ENCODE peak calls at places on chromosome 21, in ten cellular contexts. W is fibroblast of the aortic adventitia, N is neural progenitor cell, F is lower lobe of right lung, C is ovary, B is BJ, A is heart right ventricle, Z is HFF-Myc, X is choroid plexus epithelial cell, Q is fibroblast of pulmonary artery. M is an unnamed sample.

GRCh38 chr21:42461881-42462877 is 33.8 kb downstream of the RSPH1 start:
- DNase-seq in C (no peak), F (no peak), X (no peak), W (no peak), A (no peak), N (no peak), B (no peak), Q (no peak), Z (no peak), M (no peak)

GRCh38 chr21:41706678-41707077 is 60.2 kb downstream of the RIPK4 start:
- DNase-seq in B (no peak), Z (no peak), W (peak; percentile 24), Q (peak; percentile 51), N (no peak), A (no peak), F (no peak), C (no peak), X (peak; percentile 41), M (peak; percentile 37)

GRCh38 chr21:41975391-41976272 is 21.8 kb upstream of the C2CD2 start:
- DNase-seq in W (no peak), A (no peak), Q (no peak), B (no peak), C (no peak), F (no peak), X (no peak), Z (no peak), N (peak; percentile 39), M (no peak)

GRCh38 chr21:45363921-45364463 is 41.0 kb upstream of the COL18A1 start:
- DNase-seq in F (peak; percentile 59), A (peak; percentile 83), Q (peak; percentile 99), Z (peak; percentile 99), X (peak; percentile 97), W (peak; percentile 99), N (no peak), B (peak; percentile 97), C (peak; percentile 92), M (peak; percentile 100)

GRCh38 chr21:46130721-46131720 is 24.4 kb downstream of the FTCD start:
- DNase-seq in N (no peak), Z (no peak), C (no peak), B (no peak), W (no peak), F (peak; percentile 40), A (peak; percentile 31), X (no peak), Q (no peak), M (no peak)

GRCh38 chr21:40841524-40842196 is 5.3 kb downstream of the DSCAM start:
- DNase-seq in N (peak; percentile 85), Q (no peak), C (no peak), W (no peak), Z (no peak), A (peak; percentile 42), B (no peak), X (no peak), F (peak; percentile 65), M (peak; percentile 20)

GRCh38 chr21:36478207-36478701 is 1.7 kb downstream of the CLDN14 start:
- DNase-seq in F (no peak), A (no peak), B (peak; percentile 66), W (peak; percentile 93), X (peak; percentile 90), C (no peak), Q (peak; percentile 80), Z (no peak), N (no peak), M (peak; percentile 96)

GRCh38 chr21:39715804-39716397 is 29.1 kb upstream of the IGSF5 start:
- DNase-seq in W (peak; percentile 55), C (peak; percentile 36), X (peak; percentile 64), Z (no peak), F (no peak), N (peak; percentile 72), A (peak; percentile 16), B (no peak), Q (peak; percentile 54), M (no peak)

GRCh38 chr21:39313457-39314154 is at the start of gene BRWD1:
- DNase-seq in W (peak; percentile 85), N (peak; percentile 92), C (peak; percentile 82), B (no peak), A (peak; percentile 84), F (peak; percentile 90), X (peak; percentile 87), Q (peak; percentile 84), Z (no peak), M (peak; percentile 77)

GRCh38 chr21:29523646-29524045 is 224.9 kb downstream of the BACH1 start:
- DNase-seq in F (no peak), W (peak; percentile 92), Q (peak; percentile 39), Z (no peak), X (no peak), B (no peak), A (no peak), N (no peak), C (no peak), M (no peak)

GRCh38 chr21:42474043-42474831 is 21.8 kb downstream of the RSPH1 start:
- DNase-seq in Z (no peak), A (no peak), C (no peak), W (no peak), X (peak; percentile 15), B (no peak), Q (peak; percentile 18), F (no peak), N (no peak), M (no peak)

GRCh38 chr21:44875341-44875740 is 1.9 kb upstream of the PTTG1IP start:
- DNase-seq in Q (peak; percentile 67), A (no peak), B (no peak), F (no peak), Z (no peak), W (peak; percentile 80), X (peak; percentile 66), C (no peak), N (no peak), M (peak; percentile 26)

GRCh38 chr21:20030390-20030789 is 967.8 kb upstream of the NCAM2 start:
- DNase-seq in Q (no peak), B (no peak), N (no peak), W (no peak), Z (no peak), A (peak; percentile 38), X (no peak), F (no peak), C (no peak), M (no peak)

GRCh38 chr21:45421071-45421845 is 16.3 kb downstream of the COL18A1 start:
- DNase-seq in C (peak; percentile 54), Q (no peak), X (no peak), F (peak; percentile 75), N (no peak), Z (no peak), W (no peak), A (peak; percentile 31), B (no peak), M (no peak)

GRCh38 chr21:15775291-15775690 is 45.5 kb downstream of the USP25 start:
- DNase-seq in X (no peak), F (no peak), B (no peak), W (no peak), A (no peak), N (no peak), C (no peak), Z (no peak), Q (no peak), M (no peak)

GRCh38 chr21:42991992-42992740 is 17.8 kb downstream of the PKNOX1 start:
- DNase-seq in X (peak; percentile 95), Q (peak; percentile 93), B (peak; percentile 67), Z (peak; percentile 87), W (peak; percentile 90), F (peak; percentile 56), A (peak; percentile 37), N (no peak), C (peak; percentile 85), M (peak; percentile 89)

GRCh38 chr21:25636727-25637126 is 2.3 kb upstream of the JAM2 start:
- DNase-seq in C (no peak), B (no peak), X (peak; percentile 8), A (no peak), N (no peak), Q (no peak), W (no peak), Z (no peak), F (no peak), M (no peak)

GRCh38 chr21:28342229-28342810 is 650.4 kb downstream of the LTN1 start:
- DNase-seq in Z (no peak), F (no peak), N (no peak), Q (peak; percentile 5), W (peak; percentile 54), C (no peak), X (no peak), B (no peak), A (no peak), M (peak; percentile 69)
- H3K4me3 ChIP-seq in Z (no peak overlapping the region), F (no peak overlapping the region), N (no peak overlapping the region), Q (no peak overlapping the region), W (no peak overlapping the region), C (no peak overlapping the region), X (no peak overlapping the region), B (no peak overlapping the region), A (no peak overlapping the region), M (no peak overlapping the region)

GRCh38 chr21:35027558-35028450 is 21.3 kb downstream of the RUNX1 start:
- DNase-seq in X (no peak), W (no peak), B (no peak), N (no peak), A (no peak), F (no peak), Q (no peak), C (no peak), Z (no peak), M (no peak)
- H3K4me3 ChIP-seq in X (no peak overlapping the region), W (no peak overlapping the region), B (no peak overlapping the region), N (no peak overlapping the region), A (no peak overlapping the region), F (no peak overlapping the region), Q (no peak overlapping the region), C (no peak overlapping the region), Z (no peak overlapping the region), M (no peak overlapping the region)

GRCh38 chr21:38263493-38263892 is 6.7 kb downstream of the KCNJ15 start:
- DNase-seq in B (no peak), Q (peak; percentile 34), X (peak; percentile 65), A (no peak), W (peak; percentile 97), F (no peak), Z (no peak), C (no peak), N (no peak), M (peak; percentile 92)
- H3K4me3 ChIP-seq in B (no peak overlapping the region), Q (no peak overlapping the region), X (no peak overlapping the region), A (no peak overlapping the region), W (no peak overlapping the region), F (no peak overlapping the region), Z (no peak overlapping the region), C (no peak overlapping the region), N (no peak overlapping the region), M (no peak overlapping the region)

GRCh38 chr21:31573217-31573616 is 86.3 kb upstream of the SOD1 start:
- DNase-seq in Q (no peak), X (no peak), W (no peak), N (no peak), F (no peak), C (no peak), Z (no peak), B (no peak), A (no peak), M (no peak)
- H3K4me3 ChIP-seq in Q (no peak overlapping the region), X (no peak overlapping the region), W (no peak overlapping the region), N (no peak overlapping the region), F (no peak overlapping the region), C (no peak overlapping the region), Z (no peak overlapping the region), B (no peak overlapping the region), A (no peak overlapping the region), M (no peak overlapping the region)

DNA sequence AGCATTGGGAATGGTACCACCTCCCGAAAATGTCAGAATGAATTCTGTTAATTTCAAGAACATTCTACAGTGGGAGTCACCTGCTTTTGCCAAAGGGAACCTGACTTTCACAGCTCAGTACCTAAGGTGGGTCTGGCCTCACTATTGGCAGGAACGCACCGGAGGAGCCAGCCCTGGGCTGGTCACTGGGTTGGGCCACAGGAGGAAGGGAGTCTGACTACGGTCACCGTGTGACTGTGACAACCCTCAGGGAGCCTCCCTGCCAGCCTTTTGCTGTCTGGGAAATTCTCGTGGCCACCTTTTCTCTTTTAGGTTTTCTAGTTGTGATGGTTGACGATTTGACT is 2.2 kb downstream of the IL10RB start:
- DNase-seq in X (no peak), F (no peak), W (no peak), B (no peak), Z (no peak), A (no peak), Q (no peak), C (no peak), N (no peak), M (no peak)
- H3K4me3 ChIP-seq in X (no peak overlapping the region), F (no peak overlapping the region), W (no peak overlapping the region), B (no peak overlapping the region), Z (no peak overlapping the region), A (no peak overlapping the region), Q (no peak overlapping the region), C (no peak overlapping the region), N (no peak overlapping the region), M (no peak overlapping the region)

M was measured in astrocyte.